ENCODE peak calls at places on chromosomes 12 and 14, in six cellular contexts. V is tibial artery, M is left ventricle myocardium inferior, O is uterus, Z is ovary, A is fibroblast of lung. L is an unnamed sample. For H3K4me1, the result is how much of the 10 kb centered on the place peaks cover.

GRCh38 chr12:5910790-5911548 is 34.1 kb downstream of the ANO2 start:
- DNase-seq in O (no peak), A (no peak), M (no peak), V (no peak), Z (no peak), L (no peak)

GRCh38 chr14:103542545-103543088 is 13.6 kb downstream of the TRMT61A start:
- DNase-seq in M (peak), Z (peak), O (no peak), A (no peak), V (no peak), L (no peak)

GRCh38 chr14:98161366-98161765 is 1110.6 kb downstream of the BCL11B start:
- DNase-seq in V (no peak), M (no peak), A (no peak), Z (no peak), O (no peak), L (no peak)

GRCh38 chr12:71840226-71840847 is 778 bp downstream of the TBC1D15 start:
- DNase-seq in O (no peak), Z (no peak), A (peak), M (no peak), V (no peak), L (no peak)

GRCh38 chr12:67572492-67572891 is 76.1 kb upstream of the DYRK2 start:
- DNase-seq in M (no peak), V (no peak), Z (no peak), O (no peak), A (no peak), L (no peak)

GRCh38 chr12:79098530-79098929 is 234.0 kb downstream of the SYT1 start:
- DNase-seq in O (no peak), M (no peak), Z (no peak), A (peak), V (no peak), L (no peak)

GRCh38 chr12:29216797-29217583 is 67.9 kb downstream of the FAR2 start:
- DNase-seq in Z (no peak), O (no peak), A (no peak), M (no peak), V (no peak), L (no peak)

GRCh38 chr12:3164454-3165310 is 87.5 kb downstream of the TSPAN9 start:
- DNase-seq in V (no peak), Z (no peak), M (no peak), O (no peak), A (no peak), L (no peak)

GRCh38 chr14:53331247-53331646 is 178.1 kb upstream of the DDHD1 start:
- DNase-seq in O (no peak), M (no peak), A (peak), V (no peak), Z (no peak), L (no peak)

GRCh38 chr12:122023339-122024131 is 1.9 kb downstream of the BCL7A start:
- DNase-seq in Z (peak), A (peak), V (peak), M (peak), O (peak), L (no peak)

GRCh38 chr12:65123435-65124063 is 2.4 kb upstream of the WIF1 start:
- DNase-seq in O (no peak), V (no peak), Z (no peak), A (peak), M (no peak), L (no peak)

GRCh38 chr14:71155743-71156142 is 248.5 kb downstream of the PCNX1 start:
- DNase-seq in O (no peak), V (no peak), A (no peak), M (no peak), Z (no peak), L (no peak)

GRCh38 chr12:92574046-92574783 is 128.6 kb upstream of the PLEKHG7 start:
- DNase-seq in O (no peak), Z (no peak), M (no peak), V (no peak), A (no peak), L (no peak)
- H3K27ac ChIP-seq in O (no peak), Z (no peak), M (no peak), V (no peak), A (no peak), L (no peak)

GRCh38 chr14:105201156-105201927 is 20.2 kb upstream of the NUDT14 start:
- DNase-seq in O (no peak), M (no peak), Z (no peak), A (no peak), V (no peak), L (no peak)

GRCh38 chr14:105200074-105200473 is 19.0 kb upstream of the NUDT14 start:
- DNase-seq in M (no peak), Z (no peak), O (no peak), A (no peak), V (no peak), L (no peak)

GRCh38 chr14:105201928-105202513 is 20.9 kb upstream of the NUDT14 start:
- DNase-seq in O (no peak), V (no peak), M (no peak), A (no peak), Z (no peak), L (no peak)

GRCh38 chr14:105199093-105199492 is 18.0 kb upstream of the NUDT14 start:
- DNase-seq in O (no peak), M (peak), V (no peak), A (no peak), Z (no peak), L (no peak)

GRCh38 chr14:105200641-105201040 is 19.5 kb upstream of the NUDT14 start:
- DNase-seq in V (no peak), M (no peak), A (no peak), Z (no peak), O (no peak), L (no peak)
- H3K4me3 ChIP-seq in V (no peak), M (no peak), A (no peak), Z (no peak), O (no peak), L (no peak)

GRCh38 chr14:99751539-99752485 is 41.4 kb upstream of the EML1 start:
- DNase-seq in M (peak), V (no peak), A (no peak), Z (no peak), O (no peak), L (no peak)
- H3K4me1 ChIP-seq in M (half or more), V (half or more), A (under half), Z (under half), O (under half), L (under half)

GRCh38 chr14:22147716-22148115 is 441.3 kb downstream of the DAD1 start:
- DNase-seq in O (no peak), A (no peak), Z (no peak), V (no peak), M (no peak), L (no peak)
- H3K27ac ChIP-seq in O (no peak), A (no peak), Z (no peak), V (no peak), M (no peak), L (no peak)

DNA sequence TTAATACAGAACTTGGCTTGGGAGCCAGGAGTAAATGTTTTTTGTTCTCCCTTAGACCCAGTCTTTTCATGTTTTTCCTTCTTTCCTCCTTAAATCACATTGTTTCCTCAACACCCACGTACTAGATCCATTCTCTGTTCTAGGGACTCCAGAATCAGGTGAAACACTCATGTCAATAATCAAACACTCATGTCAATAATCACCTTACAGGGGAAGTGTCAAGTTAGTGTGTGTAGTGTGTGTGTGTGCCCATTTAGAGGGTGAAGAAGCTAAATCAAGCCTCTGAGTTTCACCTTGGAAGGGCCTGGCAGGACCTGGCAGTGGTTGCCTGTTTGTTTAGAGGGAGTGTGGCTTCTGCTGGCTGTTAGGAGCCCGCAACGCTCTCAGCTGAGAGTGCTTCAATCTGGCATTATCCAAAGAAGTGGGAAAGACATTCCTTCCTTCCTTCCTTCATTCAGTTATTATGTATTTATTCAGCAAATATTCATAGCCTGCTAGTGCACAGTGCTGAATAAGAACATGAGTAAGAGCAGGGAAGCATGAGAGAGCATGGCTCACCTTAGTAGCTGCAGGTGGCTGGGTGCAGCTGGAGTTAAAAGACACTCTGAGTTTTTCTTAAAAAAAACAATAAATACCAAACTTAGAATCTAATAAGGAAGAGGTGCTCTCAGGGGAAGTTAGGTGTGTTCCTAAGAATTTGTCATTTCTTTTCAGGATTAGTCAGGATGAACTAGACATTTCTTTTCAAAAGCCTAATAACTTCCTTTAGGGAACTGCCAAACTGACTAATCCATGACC is 17.6 kb upstream of the EID3 start:
- DNase-seq in O (no peak), V (no peak), Z (no peak), A (no peak), M (no peak), L (no peak)
- H3K4me3 ChIP-seq in O (no peak), V (peak), Z (peak), A (no peak), M (peak), L (peak)

GRCh38 chr12:124917841-124918621 is 3.6 kb upstream of the UBC start:
- DNase-seq in V (no peak), M (no peak), O (no peak), A (no peak), Z (no peak), L (no peak)

GRCh38 chr12:124919646-124920352 is 5.3 kb upstream of the UBC start:
- DNase-seq in O (no peak), V (no peak), M (no peak), Z (no peak), A (peak), L (no peak)

GRCh38 chr12:124921200-124922008 is 7.0 kb upstream of the UBC start:
- DNase-seq in M (peak), Z (peak), O (no peak), V (no peak), A (peak), L (peak)

GRCh38 chr12:124917135-124917840 is 2.8 kb upstream of the UBC start:
- DNase-seq in O (peak), Z (peak), V (peak), M (peak), A (peak), L (peak)

DNA sequence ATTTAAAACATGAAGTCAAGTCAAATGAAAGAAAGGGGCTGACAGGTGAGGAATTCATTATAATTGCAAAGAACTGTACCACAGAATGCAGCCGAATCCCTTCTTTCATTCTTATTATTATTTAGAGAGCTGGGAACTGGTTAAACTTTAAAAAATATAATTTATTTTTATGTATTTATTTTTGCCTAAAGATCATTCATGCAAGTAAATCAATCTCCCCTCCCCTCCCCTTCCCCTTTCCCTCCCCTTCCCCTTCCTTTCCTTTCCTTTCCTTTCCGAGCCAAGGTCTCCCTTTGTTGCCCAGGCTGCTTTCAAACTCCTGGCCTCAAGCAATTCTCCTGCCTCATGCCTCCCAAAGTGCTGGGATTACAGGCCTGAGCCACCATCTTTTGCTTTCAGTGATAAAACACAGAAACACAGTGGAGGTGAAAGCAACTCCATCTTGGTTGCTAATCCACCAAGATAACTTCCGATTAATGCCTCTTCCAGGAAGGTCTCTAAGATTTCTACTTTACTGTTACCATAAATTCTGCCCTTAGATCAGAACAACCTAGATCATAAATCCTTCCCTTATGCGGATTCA is 6.0 kb upstream of the UBC start:
- DNase-seq in Z (no peak), M (no peak), V (no peak), O (no peak), A (no peak), L (no peak)
- H3K4me1 ChIP-seq in Z (under half), M (half or more), V (half or more), O (under half), A (under half), L (half or more)

DNA sequence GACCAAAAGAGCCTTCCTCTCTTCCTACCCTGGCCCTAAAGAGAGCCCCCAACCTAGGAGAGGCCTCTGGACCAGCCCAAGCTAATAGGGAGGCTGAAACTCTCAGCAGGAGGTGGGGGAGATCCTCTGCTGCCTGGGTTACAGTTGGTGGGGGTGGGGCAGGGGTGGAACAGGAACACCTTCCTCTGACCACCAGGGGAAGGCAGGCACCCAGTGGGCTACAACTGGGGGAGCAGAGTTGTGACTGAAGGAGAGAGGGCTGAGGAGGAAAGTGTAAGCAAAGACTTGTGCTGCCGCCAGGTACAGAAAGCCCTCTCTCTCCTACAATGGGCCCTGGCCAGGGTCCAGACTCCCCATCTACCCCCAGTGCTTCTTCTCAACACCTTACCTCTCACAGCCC is 1.5 kb downstream of the MYO1A start:
- DNase-seq in Z (no peak), V (no peak), M (no peak), A (no peak), O (no peak), L (no peak)
- H3K27ac ChIP-seq in Z (no peak), V (no peak), M (no peak), A (no peak), O (no peak), L (no peak)